ENCODE peak calls at places on chromosomes 12 and 14, in seven cellular contexts. One of them, this sample, is unnamed.

GRCh38 chr12:108907861-108908302 is 28.0 kb downstream of the DAO start:
- DNase-seq in AG10803: peak; percentile 28
- DNase-seq in AG20443: peak; percentile 38
- DNase-seq in A172: peak; percentile 46
- DNase-seq in HEK293T: no peak
- DNase-seq in NCI-H774: no peak
- DNase-seq in T-helper 1 cell: no peak
- DNase-seq in this sample: no peak

GRCh38 chr12:12986775-12987332 is 13.2 kb downstream of the HEBP1 start:
- DNase-seq in AG10803: no peak
- DNase-seq in AG20443: no peak
- DNase-seq in A172: no peak
- DNase-seq in HEK293T: no peak
- DNase-seq in NCI-H774: no peak
- DNase-seq in T-helper 1 cell: no peak
- DNase-seq in this sample: no peak

GRCh38 chr14:103109789-103110415 is 13.4 kb upstream of the TNFAIP2 start:
- DNase-seq in AG10803: peak; percentile 76
- DNase-seq in AG20443: peak; percentile 84
- DNase-seq in A172: peak; percentile 90
- DNase-seq in HEK293T: no peak
- DNase-seq in NCI-H774: no peak
- DNase-seq in T-helper 1 cell: no peak
- DNase-seq in this sample: no peak

GRCh38 chr12:47818701-47819543 is 781 bp downstream of the HDAC7 start:
- DNase-seq in AG10803: peak; percentile 37
- DNase-seq in AG20443: peak; percentile 52
- DNase-seq in A172: peak; percentile 29
- DNase-seq in HEK293T: peak; percentile 31
- DNase-seq in NCI-H774: no peak
- DNase-seq in T-helper 1 cell: peak; percentile 57
- DNase-seq in this sample: no peak

GRCh38 chr14:36768638-36769337 is 107.1 kb downstream of the PAX9 start:
- DNase-seq in AG10803: no peak
- DNase-seq in AG20443: no peak
- DNase-seq in A172: no peak
- DNase-seq in HEK293T: no peak
- DNase-seq in NCI-H774: peak; percentile 11
- DNase-seq in T-helper 1 cell: no peak
- DNase-seq in this sample: no peak

GRCh38 chr12:27781680-27782079 is 1.6 kb upstream of the MANSC4 start:
- DNase-seq in AG10803: no peak
- DNase-seq in AG20443: no peak
- DNase-seq in A172: no peak
- DNase-seq in HEK293T: no peak
- DNase-seq in NCI-H774: no peak
- DNase-seq in T-helper 1 cell: no peak
- DNase-seq in this sample: no peak

GRCh38 chr14:37508500-37508899 is 86.5 kb downstream of the FOXA1 start:
- DNase-seq in AG10803: peak; percentile 3
- DNase-seq in AG20443: no peak
- DNase-seq in A172: no peak
- DNase-seq in HEK293T: no peak
- DNase-seq in NCI-H774: no peak
- DNase-seq in T-helper 1 cell: no peak
- DNase-seq in this sample: no peak

GRCh38 chr12:107296681-107297086 is 203.3 kb upstream of the CRY1 start:
- DNase-seq in AG10803: peak; percentile 11
- DNase-seq in AG20443: no peak
- DNase-seq in A172: peak; percentile 37
- DNase-seq in HEK293T: no peak
- DNase-seq in NCI-H774: no peak
- DNase-seq in T-helper 1 cell: no peak
- DNase-seq in this sample: no peak

GRCh38 chr12:51281202-51281924 is 11.1 kb upstream of the SMAGP start:
- DNase-seq in AG10803: peak; percentile 76
- DNase-seq in AG20443: peak; percentile 65
- DNase-seq in A172: no peak
- DNase-seq in HEK293T: no peak
- DNase-seq in NCI-H774: no peak
- DNase-seq in T-helper 1 cell: no peak
- DNase-seq in this sample: no peak

GRCh38 chr12:45122776-45123380 is 72.0 kb upstream of the DBX2 start:
- DNase-seq in AG10803: peak; percentile 31
- DNase-seq in AG20443: peak; percentile 15
- DNase-seq in A172: peak; percentile 6
- DNase-seq in HEK293T: peak; percentile 32
- DNase-seq in NCI-H774: peak; percentile 24
- DNase-seq in T-helper 1 cell: no peak
- DNase-seq in this sample: no peak

GRCh38 chr12:101877816-101878811 is 734 bp downstream of the DRAM1 start:
- DNase-seq in AG10803: peak; percentile 32
- DNase-seq in AG20443: peak; percentile 36
- DNase-seq in A172: peak; percentile 28
- DNase-seq in HEK293T: peak; percentile 16
- DNase-seq in NCI-H774: no peak
- DNase-seq in T-helper 1 cell: no peak
- DNase-seq in this sample: no peak

GRCh38 chr12:3593906-3594305 is 102.9 kb downstream of the PRMT8 start:
- DNase-seq in AG10803: no peak
- DNase-seq in AG20443: no peak
- DNase-seq in A172: no peak
- DNase-seq in HEK293T: no peak
- DNase-seq in NCI-H774: no peak
- DNase-seq in T-helper 1 cell: no peak
- DNase-seq in this sample: no peak

GRCh38 chr12:7512528-7512927 is 9.0 kb upstream of the CD163 start:
- DNase-seq in AG10803: peak; percentile 97
- DNase-seq in AG20443: peak; percentile 88
- DNase-seq in A172: peak; percentile 88
- DNase-seq in HEK293T: no peak
- DNase-seq in NCI-H774: no peak
- DNase-seq in T-helper 1 cell: no peak
- DNase-seq in this sample: no peak

GRCh38 chr14:89165189-89165809 is 251.7 kb downstream of the FOXN3 start:
- DNase-seq in AG10803: no peak
- DNase-seq in AG20443: peak; percentile 31
- DNase-seq in A172: no peak
- DNase-seq in HEK293T: no peak
- DNase-seq in NCI-H774: no peak
- DNase-seq in T-helper 1 cell: no peak
- DNase-seq in this sample: no peak

GRCh38 chr12:34390171-34390841 is 368.0 kb downstream of the ALG10 start:
- DNase-seq in AG10803: no peak
- DNase-seq in AG20443: no peak
- DNase-seq in A172: no peak
- DNase-seq in HEK293T: no peak
- DNase-seq in NCI-H774: no peak
- DNase-seq in T-helper 1 cell: no peak
- DNase-seq in this sample: no peak

GRCh38 chr12:48779869-48780268 is 9.0 kb downstream of the ADCY6 start:
- DNase-seq in AG10803: peak; percentile 44
- DNase-seq in AG20443: no peak
- DNase-seq in A172: peak; percentile 53
- DNase-seq in HEK293T: no peak
- DNase-seq in NCI-H774: no peak
- DNase-seq in T-helper 1 cell: no peak
- DNase-seq in this sample: no peak

GRCh38 chr14:35963209-35963608 is 137.1 kb downstream of the BRMS1L start:
- DNase-seq in AG10803: no peak
- DNase-seq in AG20443: no peak
- DNase-seq in A172: no peak
- DNase-seq in HEK293T: peak; percentile 25
- DNase-seq in NCI-H774: no peak
- DNase-seq in T-helper 1 cell: peak; percentile 30
- DNase-seq in this sample: no peak

GRCh38 chr12:105672576-105672975 is 342.1 kb downstream of the C12orf75 start:
- DNase-seq in AG10803: peak; percentile 67
- DNase-seq in AG20443: no peak
- DNase-seq in A172: no peak
- DNase-seq in HEK293T: no peak
- DNase-seq in NCI-H774: no peak
- DNase-seq in T-helper 1 cell: no peak
- DNase-seq in this sample: no peak

This sample was measured in T follicular helper cell.